ENCODE peak calls at places on chromosome 18, in six cellular contexts. One of them, this sample, is unnamed.
A peak's percentile ranks its signal among the peaks of the same experiment; 100 is the strongest.

GRCh38 chr18:60466671-60467070 is 94.1 kb upstream of the MC4R start:
- DNase-seq in CD8-positive, alpha-beta memory T cell: no peak
- DNase-seq in MCF 10A: no peak
- DNase-seq in cardiac muscle cell: no peak
- DNase-seq in ecto neural progenitor cell: no peak
- DNase-seq in C1 segment of cervical spinal cord: no peak
- DNase-seq in this sample: no peak

GRCh38 chr18:48811401-48811800 is 139.4 kb downstream of the SMAD7 start:
- DNase-seq in CD8-positive, alpha-beta memory T cell: no peak
- DNase-seq in MCF 10A: no peak
- DNase-seq in cardiac muscle cell: no peak
- DNase-seq in ecto neural progenitor cell: no peak
- DNase-seq in C1 segment of cervical spinal cord: no peak
- DNase-seq in this sample: no peak

GRCh38 chr18:36688020-36688965 is 140.5 kb downstream of the TPGS2 start:
- DNase-seq in CD8-positive, alpha-beta memory T cell: no peak
- DNase-seq in MCF 10A: peak; percentile 75
- DNase-seq in cardiac muscle cell: peak; percentile 64
- DNase-seq in ecto neural progenitor cell: peak; percentile 67
- DNase-seq in C1 segment of cervical spinal cord: peak; percentile 10
- DNase-seq in this sample: peak; percentile 58

GRCh38 chr18:56615738-56616520 is 22.5 kb downstream of the TXNL1 start:
- DNase-seq in CD8-positive, alpha-beta memory T cell: no peak
- DNase-seq in MCF 10A: no peak
- DNase-seq in cardiac muscle cell: no peak
- DNase-seq in ecto neural progenitor cell: no peak
- DNase-seq in C1 segment of cervical spinal cord: no peak
- DNase-seq in this sample: no peak

GRCh38 chr18:41745166-41746049 is 209.6 kb upstream of the PIK3C3 start:
- DNase-seq in CD8-positive, alpha-beta memory T cell: no peak
- DNase-seq in MCF 10A: peak; percentile 64
- DNase-seq in cardiac muscle cell: peak; percentile 77
- DNase-seq in ecto neural progenitor cell: peak; percentile 77
- DNase-seq in C1 segment of cervical spinal cord: peak; percentile 12
- DNase-seq in this sample: peak; percentile 74

GRCh38 chr18:54880706-54881105 is 52.4 kb downstream of the RAB27B start:
- DNase-seq in CD8-positive, alpha-beta memory T cell: no peak
- DNase-seq in MCF 10A: peak; percentile 44
- DNase-seq in cardiac muscle cell: no peak
- DNase-seq in ecto neural progenitor cell: no peak
- DNase-seq in C1 segment of cervical spinal cord: no peak
- DNase-seq in this sample: no peak

GRCh38 chr18:7000484-7001096 is 117.0 kb downstream of the LAMA1 start:
- DNase-seq in CD8-positive, alpha-beta memory T cell: no peak
- DNase-seq in MCF 10A: peak; percentile 42
- DNase-seq in cardiac muscle cell: peak; percentile 25
- DNase-seq in ecto neural progenitor cell: no peak
- DNase-seq in C1 segment of cervical spinal cord: no peak
- DNase-seq in this sample: no peak

GRCh38 chr18:5958822-5959221 is 63.5 kb upstream of the TMEM200C start:
- DNase-seq in CD8-positive, alpha-beta memory T cell: no peak
- DNase-seq in MCF 10A: no peak
- DNase-seq in cardiac muscle cell: no peak
- DNase-seq in ecto neural progenitor cell: peak; percentile 25
- DNase-seq in C1 segment of cervical spinal cord: no peak
- DNase-seq in this sample: no peak

GRCh38 chr18:7577706-7578105 is 10.6 kb downstream of the PTPRM start:
- DNase-seq in CD8-positive, alpha-beta memory T cell: no peak
- DNase-seq in MCF 10A: no peak
- DNase-seq in cardiac muscle cell: peak; percentile 62
- DNase-seq in ecto neural progenitor cell: peak; percentile 72
- DNase-seq in C1 segment of cervical spinal cord: no peak
- DNase-seq in this sample: no peak

GRCh38 chr18:12652861-12653401 is 5.0 kb downstream of the SPIRE1 start:
- DNase-seq in CD8-positive, alpha-beta memory T cell: no peak
- DNase-seq in MCF 10A: peak; percentile 68
- DNase-seq in cardiac muscle cell: no peak
- DNase-seq in ecto neural progenitor cell: no peak
- DNase-seq in C1 segment of cervical spinal cord: no peak
- DNase-seq in this sample: no peak

GRCh38 chr18:73691624-73692023 is 456.0 kb downstream of the FBXO15 start:
- DNase-seq in CD8-positive, alpha-beta memory T cell: no peak
- DNase-seq in MCF 10A: no peak
- DNase-seq in cardiac muscle cell: no peak
- DNase-seq in ecto neural progenitor cell: no peak
- DNase-seq in C1 segment of cervical spinal cord: no peak
- DNase-seq in this sample: no peak

GRCh38 chr18:987325-988186 is 82.9 kb downstream of the ADCYAP1 start:
- DNase-seq in CD8-positive, alpha-beta memory T cell: no peak
- DNase-seq in MCF 10A: no peak
- DNase-seq in cardiac muscle cell: no peak
- DNase-seq in ecto neural progenitor cell: no peak
- DNase-seq in C1 segment of cervical spinal cord: no peak
- DNase-seq in this sample: no peak